ENCODE peak calls at places on chromosomes 12 and 14, in eight cellular contexts. A is GM12865, B is hepatocyte, Z is uterus, P is thoracic aorta, R is lower lobe of right lung, C is right atrium auricular region, Y is body of pancreas. J is an unnamed sample.

GRCh38 chr14:71250791-71251190 is 343.5 kb downstream of the PCNX1 start:
- DNase-seq in A (no peak), B (no peak), Z (no peak), P (no peak), R (no peak), C (no peak), Y (no peak), J (no peak)

GRCh38 chr14:66315548-66315947 is 170.6 kb upstream of the CCDC196 start:
- DNase-seq in A (no peak), B (no peak), Z (no peak), P (no peak), R (no peak), C (no peak), Y (no peak), J (no peak)

GRCh38 chr12:57889541-57889989 is 43.0 kb upstream of the CTDSP2 start:
- DNase-seq in A (no peak), B (peak; percentile 60), Z (peak; percentile 88), P (peak; percentile 79), R (no peak), C (peak; percentile 92), Y (peak; percentile 54), J (no peak)

GRCh38 chr12:14905269-14906004 is 19.8 kb upstream of the MGP start:
- DNase-seq in A (no peak), B (no peak), Z (no peak), P (no peak), R (no peak), C (no peak), Y (peak; percentile 36), J (no peak)

GRCh38 chr14:73953731-73954130 is 3.6 kb downstream of the COQ6 start:
- DNase-seq in A (no peak), B (no peak), Z (no peak), P (no peak), R (no peak), C (no peak), Y (no peak), J (no peak)

GRCh38 chr12:91262023-91262676 is 79.5 kb upstream of the DCN start:
- DNase-seq in A (no peak), B (no peak), Z (no peak), P (no peak), R (no peak), C (no peak), Y (no peak), J (no peak)

GRCh38 chr12:94109154-94109553 is 39.2 kb upstream of the PLXNC1 start:
- DNase-seq in A (peak; percentile 18), B (peak; percentile 83), Z (no peak), P (no peak), R (no peak), C (no peak), Y (no peak), J (no peak)

GRCh38 chr12:65741662-65742480 is 82.4 kb upstream of the HMGA2 start:
- DNase-seq in A (peak; percentile 40), B (peak; percentile 59), Z (peak; percentile 17), P (no peak), R (no peak), C (no peak), Y (no peak), J (no peak)

GRCh38 chr14:91317381-91318313 is 73.1 kb upstream of the GPR68 start:
- DNase-seq in A (peak; percentile 71), B (no peak), Z (peak; percentile 57), P (no peak), R (peak; percentile 91), C (peak; percentile 69), Y (peak; percentile 65), J (no peak)

GRCh38 chr14:93092606-93093556 is 22.8 kb downstream of the ITPK1 start:
- DNase-seq in A (no peak), B (no peak), Z (no peak), P (no peak), R (no peak), C (no peak), Y (no peak), J (no peak)

GRCh38 chr12:18546399-18546798 is 191.4 kb downstream of the PLCZ1 start:
- DNase-seq in A (no peak), B (peak; percentile 32), Z (no peak), P (no peak), R (no peak), C (no peak), Y (no peak), J (no peak)

GRCh38 chr12:91562476-91562875 is 379.9 kb upstream of the DCN start:
- DNase-seq in A (peak; percentile 42), B (no peak), Z (no peak), P (no peak), R (no peak), C (no peak), Y (no peak), J (no peak)

DNA sequence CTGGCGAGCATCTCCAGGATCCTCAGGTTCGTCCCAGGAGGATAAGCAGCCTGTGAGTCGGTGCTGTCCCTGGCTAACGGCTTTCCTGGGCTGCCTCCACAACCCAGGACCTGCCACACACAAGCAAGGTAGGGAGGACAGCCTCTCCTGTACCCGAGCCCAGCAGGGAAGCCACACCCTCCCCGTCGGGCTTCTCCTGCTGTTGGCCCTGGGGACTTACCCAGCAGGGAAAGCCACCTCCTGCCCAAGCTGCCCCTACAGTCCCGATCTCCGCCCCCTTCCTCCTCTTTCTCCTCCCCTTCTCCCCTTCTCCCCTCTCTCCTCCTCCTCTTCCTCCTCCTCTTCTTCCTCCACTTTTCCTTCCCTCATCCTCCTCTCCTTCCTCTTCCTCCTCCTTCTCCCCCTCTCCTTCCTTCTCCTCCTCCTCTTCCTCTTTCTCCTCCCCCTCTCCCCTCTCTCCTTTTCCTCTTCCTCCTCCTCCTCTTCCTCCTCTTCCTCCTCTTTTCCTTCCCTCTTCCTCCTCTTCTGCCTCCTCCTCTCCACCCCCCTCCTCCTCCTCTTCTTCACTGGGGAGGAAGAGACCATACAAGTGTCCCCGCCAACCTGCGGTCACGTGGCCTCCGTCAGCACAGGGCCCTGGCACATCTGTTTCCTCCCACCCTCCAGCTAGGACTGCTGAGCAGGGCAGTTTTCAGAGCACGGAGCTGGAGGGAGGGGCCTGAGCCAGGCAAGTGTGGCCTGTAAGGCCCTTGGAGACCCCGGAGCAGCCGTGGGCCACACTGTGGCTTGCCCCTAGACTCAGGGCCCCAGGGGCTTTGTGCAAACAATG is 17.3 kb upstream of the RFLNA start:
- DNase-seq in A (no peak), B (no peak), Z (no peak), P (no peak), R (no peak), C (no peak), Y (no peak), J (no peak)
- H3K4me3 ChIP-seq in A (no peak overlapping the region), B (no peak overlapping the region), Z (no peak overlapping the region), P (no peak overlapping the region), R (no peak overlapping the region), C (no peak overlapping the region), Y (no peak overlapping the region), J (no peak overlapping the region)

GRCh38 chr14:44613061-44613712 is 106.1 kb upstream of the FSCB start:
- DNase-seq in A (no peak), B (no peak), Z (no peak), P (no peak), R (no peak), C (no peak), Y (no peak), J (no peak)
- TF ChIP-seq CTCF in A (no peak), B (no peak), Z (no peak), P (no peak), R (no peak), C (no peak), Y (no peak), J (no peak)

GRCh38 chr12:69354172-69354560 is 5.4 kb upstream of the YEATS4 start:
- DNase-seq in A (no peak), B (no peak), Z (no peak), P (no peak), R (no peak), C (no peak), Y (no peak), J (no peak)
- H3K4me3 ChIP-seq in A (no peak overlapping the region), B (no peak overlapping the region), Z (no peak overlapping the region), P (no peak overlapping the region), R (no peak overlapping the region), C (no peak overlapping the region), Y (no peak overlapping the region), J (no peak overlapping the region)

DNA sequence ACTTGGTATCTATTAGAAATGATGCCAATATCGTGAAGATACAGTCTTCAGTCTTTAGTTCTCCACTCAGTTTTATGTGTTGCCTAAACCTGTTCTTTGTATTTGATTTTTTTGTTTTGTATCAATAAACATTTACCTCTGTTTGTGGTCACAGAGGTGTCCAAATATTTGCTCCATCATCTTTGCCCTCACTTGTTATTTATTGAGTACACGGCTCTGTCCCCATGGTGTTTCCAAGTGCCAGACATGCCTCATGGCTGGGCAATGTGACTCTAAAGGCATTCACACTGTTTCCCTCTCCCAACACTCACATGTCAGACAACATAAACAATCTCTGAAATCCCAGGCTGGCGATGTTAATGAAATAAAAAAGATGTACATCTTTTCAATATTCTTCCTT is 680.8 kb downstream of the GALC start:
- DNase-seq in A (no peak), B (no peak), Z (no peak), P (no peak), R (no peak), C (no peak), Y (no peak), J (no peak)
- TF ChIP-seq CTCF in A (no peak), B (no peak), Z (no peak), P (no peak), R (no peak), C (no peak), Y (no peak), J (no peak)

GRCh38 chr12:110269622-110270124 is 11.4 kb upstream of the ATP2A2 start:
- DNase-seq in A (no peak), B (peak; percentile 68), Z (peak; percentile 35), P (no peak), R (no peak), C (no peak), Y (no peak), J (no peak)
- H3K4me3 ChIP-seq in A (no peak overlapping the region), B (no peak overlapping the region), Z (no peak overlapping the region), P (no peak overlapping the region), R (no peak overlapping the region), C (no peak overlapping the region), Y (no peak overlapping the region), J (no peak overlapping the region)

DNA sequence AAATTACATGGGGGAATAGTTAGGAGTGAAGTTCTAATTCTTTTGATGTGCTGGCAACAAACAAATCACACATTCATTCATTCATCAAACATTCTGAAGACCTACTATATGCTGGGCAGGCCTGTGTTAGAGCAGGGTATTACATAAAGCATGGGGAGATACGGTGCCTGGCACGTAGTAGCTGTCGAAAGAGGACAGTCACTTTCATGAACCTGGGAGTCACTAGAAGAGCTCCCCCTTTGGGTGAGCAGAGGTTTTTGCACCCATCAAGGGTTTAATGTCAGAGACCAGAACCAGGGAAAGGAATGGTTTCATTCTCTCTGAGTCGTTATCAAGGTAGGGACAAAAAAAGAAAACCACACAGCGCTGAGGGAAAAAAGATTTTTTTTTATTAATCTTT is 10.0 kb downstream of the LHX5 start:
- DNase-seq in A (peak; percentile 35), B (no peak), Z (no peak), P (no peak), R (no peak), C (no peak), Y (no peak), J (no peak)
- TF ChIP-seq CTCF in A (peak; percentile 58), B (peak; percentile 32), Z (no peak), P (no peak), R (no peak), C (no peak), Y (no peak), J (peak; percentile 70)